ENCODE peak calls at places on chromosome 11, in six cellular contexts. U is iPS-NIHi11; Z is stimulated activated CD4-positive, alpha-beta T cell treated with anti-CD3 and anti-CD28 coated beads, Interleukin-4, amount 100 ng/mL, for 4 hours; J is lung microvascular endothelial cell; T is activated CD8-positive, alpha-beta memory T cell treated with anti-CD3 and anti-CD28 coated beads, Interleukin-2, amount 50 U/mL, for 4 hours; B is HT1080. M is an unnamed sample.

GRCh38 chr11:57082125-57082524 is 93.4 kb downstream of the OR5AK2 start:
- DNase-seq in Z (no peak), J (no peak), T (no peak), U (no peak), B (no peak), M (no peak)

GRCh38 chr11:63811522-63811921 is 1.7 kb upstream of the SPINDOC start:
- DNase-seq in B (no peak), Z (no peak), J (no peak), T (no peak), U (no peak), M (no peak)

GRCh38 chr11:134481135-134481534 is 69.1 kb upstream of the B3GAT1 start:
- DNase-seq in U (no peak), J (no peak), T (no peak), Z (no peak), B (no peak), M (no peak)

GRCh38 chr11:83684071-83684470 is 397.9 kb upstream of the CCDC90B start:
- DNase-seq in T (no peak), J (no peak), B (no peak), Z (no peak), U (no peak), M (no peak)

GRCh38 chr11:11763796-11764427 is 77.9 kb upstream of the USP47 start:
- DNase-seq in B (no peak), J (no peak), Z (no peak), U (no peak), T (no peak), M (no peak)

GRCh38 chr11:35619754-35620640 is 1.7 kb downstream of the FJX1 start:
- DNase-seq in Z (no peak), T (no peak), J (peak; percentile 73), U (peak; percentile 72), B (no peak), M (no peak)

GRCh38 chr11:86954288-86955110 is 696 bp downstream of the FZD4 start:
- DNase-seq in B (peak; percentile 18), J (peak; percentile 54), U (peak; percentile 53), Z (no peak), T (no peak), M (no peak)

GRCh38 chr11:20110908-20111669 is 49.2 kb downstream of the DBX1 start:
- DNase-seq in B (peak; percentile 78), U (peak; percentile 91), T (peak; percentile 36), Z (peak; percentile 25), J (peak; percentile 68), M (no peak)

GRCh38 chr11:43983221-43983795 is 40.9 kb downstream of the C11orf96 start:
- DNase-seq in J (no peak), Z (no peak), B (no peak), U (no peak), T (no peak), M (no peak)

GRCh38 chr11:102810943-102811528 is 13.1 kb upstream of the MMP1 start:
- DNase-seq in U (peak; percentile 54), B (peak; percentile 57), J (peak; percentile 30), Z (no peak), T (no peak), M (no peak)

GRCh38 chr11:33997473-33998347 is 53.8 kb upstream of the CAPRIN1 start:
- DNase-seq in U (no peak), Z (no peak), B (no peak), T (no peak), J (no peak), M (no peak)

GRCh38 chr11:44842219-44842618 is 108.5 kb downstream of the TP53I11 start:
- DNase-seq in U (no peak), B (no peak), Z (no peak), J (no peak), T (no peak), M (no peak)

GRCh38 chr11:44930588-44931302 is 19.9 kb downstream of the TP53I11 start:
- DNase-seq in U (no peak), J (no peak), T (no peak), B (no peak), Z (no peak), M (no peak)

GRCh38 chr11:19419021-19419750 is 178.4 kb upstream of the E2F8 start:
- DNase-seq in U (no peak), Z (no peak), T (no peak), J (no peak), B (no peak), M (no peak)

GRCh38 chr11:65590240-65590738 is 5.3 kb downstream of the KCNK7 start:
- DNase-seq in B (no peak), J (no peak), T (no peak), Z (no peak), U (no peak), M (no peak)

GRCh38 chr11:62295504-62295903 is 3.4 kb downstream of the SCGB1D4 start:
- DNase-seq in B (peak; percentile 34), T (no peak), Z (no peak), J (peak; percentile 38), U (peak; percentile 64), M (no peak)

GRCh38 chr11:114132427-114132826 is 72.9 kb downstream of the ZBTB16 start:
- DNase-seq in T (no peak), Z (no peak), J (peak; percentile 38), B (no peak), U (no peak), M (no peak)

GRCh38 chr11:96200243-96200642 is 142.8 kb downstream of the MAML2 start:
- DNase-seq in U (no peak), J (no peak), Z (no peak), T (no peak), B (no peak), M (no peak)

M was measured in effector memory CD4-positive, alpha-beta T cell.